ENCODE peak calls at places on chromosomes 7 and 10, in eight cellular contexts. One of them, this sample, is unnamed.

GRCh38 chr7:28755255-28755654 is 202.9 kb downstream of the TRIL start:
- DNase-seq in GM23248: peak
- DNase-seq in astrocyte: peak
- DNase-seq in mesenchymal stem cell: no peak
- DNase-seq in mesendoderm: no peak
- DNase-seq in neural progenitor cell: no peak
- DNase-seq in hepatocyte: no peak
- DNase-seq in SK-N-SH: no peak
- DNase-seq in this sample: peak

GRCh38 chr10:94123253-94123995 is 129.7 kb downstream of the PLCE1 start:
- DNase-seq in astrocyte: peak
- DNase-seq in neural progenitor cell: peak
- DNase-seq in mesendoderm: peak
- DNase-seq in GM23248: peak
- DNase-seq in SK-N-SH: no peak
- DNase-seq in hepatocyte: peak
- DNase-seq in mesenchymal stem cell: peak
- DNase-seq in this sample: peak

GRCh38 chr10:133258066-133258817 is 18.4 kb downstream of the ADAM8 start:
- DNase-seq in hepatocyte: no peak
- DNase-seq in GM23248: no peak
- DNase-seq in SK-N-SH: no peak
- DNase-seq in neural progenitor cell: no peak
- DNase-seq in mesendoderm: no peak
- DNase-seq in mesenchymal stem cell: no peak
- DNase-seq in astrocyte: no peak
- DNase-seq in this sample: no peak

GRCh38 chr7:66950311-66950710 is 29.3 kb downstream of the TMEM248 start:
- DNase-seq in mesendoderm: no peak
- DNase-seq in SK-N-SH: no peak
- DNase-seq in neural progenitor cell: no peak
- DNase-seq in GM23248: no peak
- DNase-seq in mesenchymal stem cell: peak
- DNase-seq in hepatocyte: no peak
- DNase-seq in astrocyte: no peak
- DNase-seq in this sample: no peak

GRCh38 chr7:920351-921070 is 34.0 kb downstream of the ADAP1 start:
- DNase-seq in mesenchymal stem cell: no peak
- DNase-seq in SK-N-SH: no peak
- DNase-seq in mesendoderm: no peak
- DNase-seq in GM23248: no peak
- DNase-seq in neural progenitor cell: no peak
- DNase-seq in hepatocyte: no peak
- DNase-seq in astrocyte: no peak
- DNase-seq in this sample: no peak

GRCh38 chr10:53952698-53953097 is 848.3 kb downstream of the PCDH15 start:
- DNase-seq in GM23248: no peak
- DNase-seq in hepatocyte: no peak
- DNase-seq in mesendoderm: no peak
- DNase-seq in astrocyte: no peak
- DNase-seq in mesenchymal stem cell: no peak
- DNase-seq in neural progenitor cell: no peak
- DNase-seq in SK-N-SH: no peak
- DNase-seq in this sample: no peak

GRCh38 chr7:33904680-33905388 is 505 bp upstream of the BMPER start:
- DNase-seq in GM23248: peak
- DNase-seq in hepatocyte: peak
- DNase-seq in astrocyte: no peak
- DNase-seq in mesenchymal stem cell: peak
- DNase-seq in mesendoderm: peak
- DNase-seq in SK-N-SH: peak
- DNase-seq in neural progenitor cell: peak
- DNase-seq in this sample: peak

GRCh38 chr7:47771301-47771989 is 176.8 kb downstream of the PKD1L1 start:
- DNase-seq in SK-N-SH: no peak
- DNase-seq in GM23248: peak
- DNase-seq in mesenchymal stem cell: no peak
- DNase-seq in hepatocyte: no peak
- DNase-seq in astrocyte: peak
- DNase-seq in neural progenitor cell: no peak
- DNase-seq in mesendoderm: no peak
- DNase-seq in this sample: peak

GRCh38 chr10:117635851-117636250 is 93.3 kb downstream of the EMX2 start:
- DNase-seq in mesenchymal stem cell: no peak
- DNase-seq in mesendoderm: no peak
- DNase-seq in GM23248: no peak
- DNase-seq in hepatocyte: no peak
- DNase-seq in SK-N-SH: no peak
- DNase-seq in astrocyte: no peak
- DNase-seq in neural progenitor cell: no peak
- DNase-seq in this sample: no peak

GRCh38 chr10:50558368-50558767 is 65.4 kb downstream of the SGMS1 start:
- DNase-seq in mesendoderm: no peak
- DNase-seq in mesenchymal stem cell: no peak
- DNase-seq in GM23248: no peak
- DNase-seq in SK-N-SH: no peak
- DNase-seq in hepatocyte: no peak
- DNase-seq in astrocyte: peak
- DNase-seq in neural progenitor cell: no peak
- DNase-seq in this sample: peak

GRCh38 chr7:8640671-8641070 is 207.3 kb downstream of the NXPH1 start:
- DNase-seq in neural progenitor cell: no peak
- DNase-seq in GM23248: no peak
- DNase-seq in SK-N-SH: no peak
- DNase-seq in mesendoderm: no peak
- DNase-seq in hepatocyte: no peak
- DNase-seq in mesenchymal stem cell: no peak
- DNase-seq in astrocyte: no peak
- DNase-seq in this sample: no peak

GRCh38 chr7:85275204-85275603 is 88.3 kb upstream of the SEMA3D start:
- DNase-seq in SK-N-SH: no peak
- DNase-seq in GM23248: no peak
- DNase-seq in neural progenitor cell: no peak
- DNase-seq in hepatocyte: no peak
- DNase-seq in mesendoderm: peak
- DNase-seq in mesenchymal stem cell: no peak
- DNase-seq in astrocyte: no peak
- DNase-seq in this sample: no peak

GRCh38 chr7:85274452-85274851 is 87.6 kb upstream of the SEMA3D start:
- DNase-seq in astrocyte: no peak
- DNase-seq in GM23248: no peak
- DNase-seq in mesenchymal stem cell: no peak
- DNase-seq in hepatocyte: no peak
- DNase-seq in mesendoderm: peak
- DNase-seq in SK-N-SH: no peak
- DNase-seq in neural progenitor cell: peak
- DNase-seq in this sample: no peak
- H3K27ac ChIP-seq in astrocyte: no peak
- H3K27ac ChIP-seq in GM23248: no peak
- H3K27ac ChIP-seq in mesenchymal stem cell: no peak
- H3K27ac ChIP-seq in hepatocyte: no peak
- H3K27ac ChIP-seq in mesendoderm: no peak
- H3K27ac ChIP-seq in SK-N-SH: no peak
- H3K27ac ChIP-seq in neural progenitor cell: no peak
- H3K27ac ChIP-seq in this sample: no peak

GRCh38 chr7:157490465-157490912 is 153.7 kb downstream of the DNAJB6 start:
- DNase-seq in neural progenitor cell: no peak
- DNase-seq in SK-N-SH: no peak
- DNase-seq in hepatocyte: peak
- DNase-seq in GM23248: peak
- DNase-seq in astrocyte: peak
- DNase-seq in mesendoderm: no peak
- DNase-seq in mesenchymal stem cell: peak
- DNase-seq in this sample: peak
- H3K4me2 ChIP-seq in neural progenitor cell: no peak
- H3K4me2 ChIP-seq in SK-N-SH: no peak
- H3K4me2 ChIP-seq in hepatocyte: no peak
- H3K4me2 ChIP-seq in GM23248: no peak
- H3K4me2 ChIP-seq in astrocyte: no peak
- H3K4me2 ChIP-seq in mesendoderm: no peak
- H3K4me2 ChIP-seq in mesenchymal stem cell: no peak
- H3K4me2 ChIP-seq in this sample: no peak

DNA sequence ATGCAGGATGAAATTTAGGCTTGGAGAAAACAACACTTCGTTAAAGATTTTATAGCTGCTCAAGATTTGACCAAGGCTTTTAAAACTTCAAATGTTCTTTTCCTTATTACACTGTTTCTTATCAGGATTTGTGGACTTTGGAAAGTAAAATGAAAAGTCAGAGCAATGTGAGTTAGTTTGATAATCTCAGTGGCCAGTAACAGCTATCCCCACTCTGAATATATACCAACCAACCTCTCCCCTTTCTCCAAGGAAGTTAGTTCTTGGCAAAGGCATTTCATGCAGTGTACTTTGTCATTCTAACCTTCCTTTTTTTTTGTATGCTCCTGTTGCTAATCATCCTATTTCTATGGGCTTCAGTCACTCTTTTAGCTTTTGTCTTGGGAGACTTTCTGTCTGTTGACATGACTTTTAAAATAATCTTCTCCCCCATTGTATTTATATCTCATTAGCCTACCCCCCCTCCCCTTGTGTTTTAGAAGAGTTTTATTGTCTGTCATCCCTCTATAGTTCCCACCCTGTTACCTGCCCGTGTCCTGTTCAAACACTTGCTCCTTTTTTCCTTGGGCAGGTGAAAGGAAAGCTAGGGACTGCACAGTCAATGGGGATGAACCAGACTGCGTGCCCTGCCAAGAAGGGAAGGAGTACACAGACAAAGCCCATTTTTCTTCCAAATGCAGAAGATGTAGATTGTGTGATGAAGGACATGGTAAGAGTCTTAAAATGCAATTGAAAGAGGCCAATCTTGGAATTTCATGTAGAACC is 16.7 kb downstream of the FAS start:
- DNase-seq in hepatocyte: no peak
- DNase-seq in SK-N-SH: no peak
- DNase-seq in mesendoderm: no peak
- DNase-seq in mesenchymal stem cell: no peak
- DNase-seq in astrocyte: no peak
- DNase-seq in GM23248: no peak
- DNase-seq in neural progenitor cell: no peak
- DNase-seq in this sample: no peak
- H3K27ac ChIP-seq in hepatocyte: peak
- H3K27ac ChIP-seq in SK-N-SH: no peak
- H3K27ac ChIP-seq in mesendoderm: no peak
- H3K27ac ChIP-seq in mesenchymal stem cell: no peak
- H3K27ac ChIP-seq in astrocyte: no peak
- H3K27ac ChIP-seq in GM23248: no peak
- H3K27ac ChIP-seq in neural progenitor cell: no peak
- H3K27ac ChIP-seq in this sample: no peak

GRCh38 chr7:21370283-21370982 is 57.5 kb upstream of the SP4 start:
- DNase-seq in SK-N-SH: no peak
- DNase-seq in mesenchymal stem cell: no peak
- DNase-seq in astrocyte: no peak
- DNase-seq in GM23248: no peak
- DNase-seq in mesendoderm: no peak
- DNase-seq in hepatocyte: no peak
- DNase-seq in neural progenitor cell: no peak
- DNase-seq in this sample: no peak
- H3K4me2 ChIP-seq in SK-N-SH: no peak
- H3K4me2 ChIP-seq in mesenchymal stem cell: no peak
- H3K4me2 ChIP-seq in astrocyte: no peak
- H3K4me2 ChIP-seq in GM23248: no peak
- H3K4me2 ChIP-seq in mesendoderm: no peak
- H3K4me2 ChIP-seq in hepatocyte: no peak
- H3K4me2 ChIP-seq in neural progenitor cell: no peak
- H3K4me2 ChIP-seq in this sample: no peak

GRCh38 chr7:80529362-80529761 is 17.5 kb upstream of the GNAT3 start:
- DNase-seq in neural progenitor cell: no peak
- DNase-seq in mesenchymal stem cell: no peak
- DNase-seq in astrocyte: peak
- DNase-seq in mesendoderm: no peak
- DNase-seq in hepatocyte: no peak
- DNase-seq in SK-N-SH: no peak
- DNase-seq in GM23248: peak
- DNase-seq in this sample: no peak
- H3K27ac ChIP-seq in neural progenitor cell: no peak
- H3K27ac ChIP-seq in mesenchymal stem cell: no peak
- H3K27ac ChIP-seq in astrocyte: no peak
- H3K27ac ChIP-seq in mesendoderm: no peak
- H3K27ac ChIP-seq in hepatocyte: no peak
- H3K27ac ChIP-seq in SK-N-SH: no peak
- H3K27ac ChIP-seq in GM23248: no peak
- H3K27ac ChIP-seq in this sample: no peak

DNA sequence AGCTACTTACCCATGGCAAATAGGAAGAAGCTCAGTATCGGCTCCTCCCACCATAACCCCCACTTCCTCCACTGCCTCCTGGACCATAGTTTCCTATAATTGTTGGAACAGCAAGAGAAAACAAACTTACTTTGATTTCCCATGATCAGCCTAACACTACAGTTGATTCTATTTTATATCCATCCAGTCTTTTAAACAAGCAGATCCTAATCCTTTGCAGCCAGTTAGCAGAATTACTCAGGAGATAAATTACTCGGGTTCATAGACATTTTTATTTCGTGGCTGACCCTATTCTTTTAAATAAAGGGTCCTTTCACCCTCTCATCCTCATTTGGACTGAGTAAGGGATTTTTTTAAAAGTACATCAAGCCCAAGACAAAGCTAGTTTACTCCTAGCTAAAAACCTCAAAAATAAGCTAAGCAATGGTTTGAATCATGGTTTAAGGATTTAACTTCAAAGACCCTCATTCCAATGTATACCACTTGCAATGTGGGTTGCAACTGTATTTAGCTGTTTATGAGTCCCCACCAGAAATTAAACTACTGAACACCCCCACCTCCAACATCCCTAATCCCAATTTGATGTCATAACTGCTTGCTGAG is 8.0 kb downstream of the HNRNPA2B1 start:
- DNase-seq in hepatocyte: no peak
- DNase-seq in SK-N-SH: no peak
- DNase-seq in mesendoderm: no peak
- DNase-seq in mesenchymal stem cell: no peak
- DNase-seq in GM23248: no peak
- DNase-seq in neural progenitor cell: no peak
- DNase-seq in astrocyte: no peak
- DNase-seq in this sample: no peak
- H3K4me2 ChIP-seq in hepatocyte: no peak
- H3K4me2 ChIP-seq in SK-N-SH: no peak
- H3K4me2 ChIP-seq in mesendoderm: no peak
- H3K4me2 ChIP-seq in mesenchymal stem cell: no peak
- H3K4me2 ChIP-seq in GM23248: no peak
- H3K4me2 ChIP-seq in neural progenitor cell: peak
- H3K4me2 ChIP-seq in astrocyte: no peak
- H3K4me2 ChIP-seq in this sample: no peak

This sample was measured in fibroblast of lung.